ENCODE peak calls at places on chromosomes 3 and 15, in six cellular contexts. P, W, T, G, Y and D are unnamed samples.

GRCh38 chr15:76999996-77000395 is 5.1 kb downstream of the PSTPIP1 start:
- DNase-seq in Y (no peak), P (no peak), W (no peak), G (no peak), T (no peak), D (no peak)

GRCh38 chr3:4060064-4060463 is 243.1 kb upstream of the SETMAR start:
- DNase-seq in Y (peak; percentile 30), W (no peak), G (no peak), P (no peak), T (no peak), D (no peak)

GRCh38 chr3:59180006-59180405 is 130.2 kb upstream of the CFAP20DC start:
- DNase-seq in G (no peak), T (no peak), Y (peak; percentile 2), W (no peak), P (no peak), D (no peak)

GRCh38 chr15:77500986-77501385 is 80.3 kb downstream of the HMG20A start:
- DNase-seq in Y (no peak), T (no peak), G (no peak), P (peak; percentile 78), W (no peak), D (no peak)

GRCh38 chr3:153051427-153052095 is 110.5 kb upstream of the RAP2B start:
- DNase-seq in Y (peak; percentile 93), G (no peak), T (no peak), P (peak; percentile 86), W (no peak), D (no peak)

GRCh38 chr3:156682491-156682890 is 8.1 kb downstream of the TIPARP start:
- DNase-seq in G (no peak), W (no peak), Y (no peak), P (no peak), T (no peak), D (no peak)

GRCh38 chr15:55434989-55435825 is 26.9 kb downstream of the PIERCE2 start:
- DNase-seq in G (no peak), Y (peak; percentile 29), W (no peak), T (peak; percentile 11), P (peak; percentile 80), D (no peak)

GRCh38 chr15:99306694-99307338 is 55.5 kb downstream of the LRRC28 start:
- DNase-seq in W (no peak), Y (peak; percentile 10), T (no peak), P (no peak), G (peak; percentile 41), D (peak; percentile 64)

GRCh38 chr15:53122818-53123217 is 332.7 kb upstream of the ONECUT1 start:
- DNase-seq in Y (no peak), P (no peak), W (no peak), T (no peak), G (no peak), D (no peak)

GRCh38 chr3:126317029-126317996 is 39.9 kb downstream of the KLF15 start:
- DNase-seq in G (no peak), W (no peak), Y (no peak), T (no peak), P (no peak), D (no peak)

GRCh38 chr3:66338927-66339326 is 118.1 kb downstream of the SLC25A26 start:
- DNase-seq in G (no peak), W (no peak), Y (no peak), T (no peak), P (peak; percentile 34), D (no peak)

GRCh38 chr3:186414735-186415419 is 52.8 kb upstream of the DGKG start:
- DNase-seq in T (no peak), W (no peak), P (peak; percentile 94), G (no peak), Y (peak; percentile 50), D (no peak)

GRCh38 chr3:88418219-88418618 is 268.5 kb downstream of the C3orf38 start:
- DNase-seq in P (no peak), G (no peak), T (no peak), Y (no peak), W (no peak), D (no peak)

GRCh38 chr3:16031434-16031833 is 143.0 kb upstream of the GALNT15 start:
- DNase-seq in Y (no peak), T (no peak), G (no peak), W (no peak), P (no peak), D (no peak)

GRCh38 chr15:31208804-31209203 is 107.3 kb upstream of the TRPM1 start:
- DNase-seq in W (no peak), P (no peak), T (no peak), G (no peak), Y (no peak), D (no peak)

GRCh38 chr3:50255251-50255615 is 13.7 kb upstream of the SEMA3B start:
- DNase-seq in P (no peak), T (no peak), G (no peak), Y (no peak), W (no peak), D (no peak)

GRCh38 chr3:87167634-87168456 is 59.3 kb upstream of the CHMP2B start:
- DNase-seq in W (no peak), G (peak; percentile 17), Y (peak; percentile 16), P (peak; percentile 80), T (peak; percentile 41), D (peak; percentile 26)

GRCh38 chr3:27160779-27161287 is 208.3 kb downstream of the NEK10 start:
- DNase-seq in Y (no peak), P (no peak), T (no peak), W (no peak), G (no peak), D (no peak)

GRCh38 chr15:68751622-68752021 is 69.1 kb downstream of the ANP32A start:
- DNase-seq in P (no peak), Y (no peak), T (no peak), W (no peak), G (no peak), D (no peak)

GRCh38 chr3:139935071-139935865 is at the start of gene CLSTN2:
- DNase-seq in Y (peak; percentile 65), G (peak; percentile 81), T (peak; percentile 63), W (no peak), P (peak; percentile 25), D (peak; percentile 74)

GRCh38 chr3:49199900-49200281 is 28.5 kb downstream of the KLHDC8B start:
- DNase-seq in T (no peak), W (no peak), Y (no peak), G (no peak), P (peak; percentile 15), D (no peak)

GRCh38 chr3:70245746-70246525 is 66.5 kb downstream of the MDFIC2 start:
- DNase-seq in G (no peak), W (no peak), P (no peak), T (no peak), Y (no peak), D (no peak)

GRCh38 chr3:175692256-175692655 is 833.1 kb downstream of the NAALADL2 start:
- DNase-seq in T (no peak), P (peak; percentile 48), W (no peak), G (no peak), Y (no peak), D (no peak)

GRCh38 chr3:134008630-134009156 is 21.0 kb downstream of the SLCO2A1 start:
- DNase-seq in Y (peak; percentile 74), W (no peak), P (peak; percentile 66), G (no peak), T (no peak), D (no peak)

GRCh38 chr3:67048067-67048715 is 50.1 kb downstream of the KBTBD8 start:
- DNase-seq in P (no peak), T (no peak), Y (no peak), W (no peak), G (no peak), D (no peak)

GRCh38 chr3:46089237-46090011 is 62.1 kb upstream of the XCR1 start:
- DNase-seq in W (no peak), G (no peak), P (peak; percentile 97), T (no peak), Y (peak; percentile 51), D (no peak)

GRCh38 chr3:110562621-110563020 is 509.0 kb upstream of the NECTIN3 start:
- DNase-seq in Y (peak; percentile 29), P (peak; percentile 28), T (no peak), G (no peak), W (no peak), D (no peak)

GRCh38 chr3:153595186-153595815 is 433.3 kb downstream of the RAP2B start:
- DNase-seq in T (no peak), P (peak; percentile 66), Y (peak; percentile 61), G (no peak), W (no peak), D (peak; percentile 14)

GRCh38 chr3:38551026-38551832 is 55.1 kb downstream of the EXOG start:
- DNase-seq in G (no peak), T (no peak), P (no peak), W (no peak), Y (no peak), D (no peak)

GRCh38 chr15:95324596-95325135 is 1005.8 kb upstream of the NR2F2 start:
- DNase-seq in T (no peak), W (no peak), Y (no peak), P (no peak), G (no peak), D (no peak)

GRCh38 chr3:14552717-14553116 is 12.6 kb upstream of the GRIP2 start:
- DNase-seq in Y (no peak), G (no peak), W (no peak), T (no peak), P (no peak), D (no peak)

GRCh38 chr15:75195766-75196241 is 5.9 kb upstream of the C15orf39 start:
- DNase-seq in W (no peak), Y (no peak), P (no peak), T (no peak), G (peak; percentile 73), D (no peak)

GRCh38 chr3:169250000-169250399 is 413.5 kb downstream of the MECOM start:
- DNase-seq in Y (no peak), P (no peak), T (no peak), G (no peak), W (no peak), D (no peak)

GRCh38 chr3:114623420-114624046 is 329.7 kb downstream of the TIGIT start:
- DNase-seq in Y (peak; percentile 58), G (no peak), T (no peak), W (no peak), P (peak; percentile 38), D (no peak)

GRCh38 chr3:125145751-125146475 is 66.6 kb downstream of the SLC12A8 start:
- DNase-seq in Y (no peak), W (no peak), P (no peak), T (no peak), G (no peak), D (no peak)

GRCh38 chr3:152477422-152477821 is 208.7 kb downstream of the MBNL1 start:
- DNase-seq in T (no peak), W (no peak), G (no peak), Y (no peak), P (no peak), D (no peak)

GRCh38 chr3:69422751-69423150 is 36.9 kb upstream of the FRMD4B start:
- DNase-seq in P (peak; percentile 34), Y (no peak), T (no peak), W (no peak), G (no peak), D (no peak)

GRCh38 chr15:69876556-69876955 is 221.2 kb downstream of the TLE3 start:
- DNase-seq in P (no peak), G (no peak), T (no peak), W (no peak), Y (no peak), D (no peak)